ENCODE peak calls at places on chromosomes 16 and 17, in six cellular contexts. O is PC-9, G is fibroblast of lung, L is GM23338, U is endothelial cell of umbilical vein, A is K562. B is an unnamed sample.

GRCh38 chr16:28218109-28218508 is 6.3 kb upstream of the XPO6 start:
- DNase-seq in L (peak; percentile 78), O (peak; percentile 12), U (peak; percentile 52), A (peak; percentile 31), G (peak; percentile 54), B (peak; percentile 80)

GRCh38 chr17:78058001-78058400 is 70.6 kb downstream of the TMC6 start:
- DNase-seq in U (no peak), G (no peak), O (no peak), L (no peak), A (no peak), B (no peak)

GRCh38 chr16:67235816-67236547 is 9.1 kb downstream of the TMEM208 start:
- DNase-seq in A (no peak), O (no peak), L (no peak), G (no peak), U (no peak), B (peak; percentile 80)

GRCh38 chr17:44961921-44962350 is 6.2 kb downstream of the C1QL1 start:
- DNase-seq in L (peak; percentile 73), U (no peak), A (no peak), G (peak; percentile 30), O (no peak), B (no peak)

GRCh38 chr16:15777533-15778203 is 79.2 kb downstream of the MYH11 start:
- DNase-seq in L (peak; percentile 82), A (peak; percentile 65), U (peak; percentile 54), O (peak; percentile 53), G (peak; percentile 64), B (peak; percentile 29)

GRCh38 chr16:10153993-10154788 is 28.0 kb downstream of the GRIN2A start:
- DNase-seq in G (no peak), A (no peak), O (no peak), L (no peak), U (no peak), B (no peak)

GRCh38 chr17:44780161-44780560 is 21.4 kb downstream of the ADAM11 start:
- DNase-seq in L (no peak), G (no peak), O (no peak), U (no peak), A (no peak), B (no peak)

GRCh38 chr17:27907976-27908558 is 14.9 kb upstream of the LYRM9 start:
- DNase-seq in U (no peak), O (no peak), G (no peak), A (no peak), L (no peak), B (no peak)

GRCh38 chr17:8918811-8919210 is 46.7 kb downstream of the PIK3R5 start:
- DNase-seq in G (peak; percentile 8), U (no peak), O (no peak), A (no peak), L (no peak), B (no peak)

GRCh38 chr17:57236686-57237299 is 19.5 kb upstream of the MSI2 start:
- DNase-seq in A (no peak), L (no peak), U (no peak), O (no peak), G (no peak), B (no peak)

GRCh38 chr16:26889751-26890150 is 177.0 kb upstream of the C16orf82 start:
- DNase-seq in A (no peak), U (no peak), L (no peak), G (no peak), O (no peak), B (peak; percentile 69)

GRCh38 chr17:146983-147761 is 9.8 kb downstream of the SCGB1C2 start:
- DNase-seq in O (no peak), A (no peak), U (no peak), L (no peak), G (no peak), B (no peak)

GRCh38 chr16:68643847-68644246 is 1.3 kb upstream of the CDH3 start:
- DNase-seq in O (no peak), L (no peak), G (no peak), A (no peak), U (no peak), B (no peak)

DNA sequence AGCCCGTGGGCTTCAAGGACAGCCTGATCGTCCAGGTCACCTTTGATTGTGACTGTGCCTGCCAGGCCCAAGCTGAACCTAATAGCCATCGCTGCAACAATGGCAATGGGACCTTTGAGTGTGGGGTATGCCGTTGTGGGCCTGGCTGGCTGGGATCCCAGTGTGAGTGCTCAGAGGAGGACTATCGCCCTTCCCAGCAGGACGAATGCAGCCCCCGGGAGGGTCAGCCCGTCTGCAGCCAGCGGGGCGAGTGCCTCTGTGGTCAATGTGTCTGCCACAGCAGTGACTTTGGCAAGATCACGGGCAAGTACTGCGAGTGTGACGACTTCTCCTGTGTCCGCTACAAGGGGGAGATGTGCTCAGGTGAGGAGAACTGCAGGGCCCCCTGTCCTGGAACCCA is 31.5 kb upstream of the EFCAB13 start:
- DNase-seq in L (no peak), O (no peak), G (no peak), U (no peak), A (no peak), B (no peak)
- TF ChIP-seq EZH2 in L (no peak), O (no peak), G (no peak), U (no peak), A (no peak), B (no peak)

GRCh38 chr17:63395075-63395815 is 50.9 kb downstream of the CYB561 start:
- DNase-seq in U (no peak), L (no peak), O (no peak), G (peak; percentile 88), A (no peak), B (no peak)

GRCh38 chr17:63402808-63403207 is 43.3 kb downstream of the CYB561 start:
- DNase-seq in A (no peak), G (peak; percentile 87), U (no peak), O (no peak), L (no peak), B (no peak)

GRCh38 chr17:63398680-63399079 is 47.4 kb downstream of the CYB561 start:
- DNase-seq in L (no peak), G (no peak), A (no peak), O (no peak), U (peak; percentile 21), B (no peak)

GRCh38 chr17:63399856-63400255 is 46.2 kb downstream of the CYB561 start:
- DNase-seq in A (no peak), U (no peak), L (no peak), O (no peak), G (peak; percentile 93), B (peak; percentile 28)

DNA sequence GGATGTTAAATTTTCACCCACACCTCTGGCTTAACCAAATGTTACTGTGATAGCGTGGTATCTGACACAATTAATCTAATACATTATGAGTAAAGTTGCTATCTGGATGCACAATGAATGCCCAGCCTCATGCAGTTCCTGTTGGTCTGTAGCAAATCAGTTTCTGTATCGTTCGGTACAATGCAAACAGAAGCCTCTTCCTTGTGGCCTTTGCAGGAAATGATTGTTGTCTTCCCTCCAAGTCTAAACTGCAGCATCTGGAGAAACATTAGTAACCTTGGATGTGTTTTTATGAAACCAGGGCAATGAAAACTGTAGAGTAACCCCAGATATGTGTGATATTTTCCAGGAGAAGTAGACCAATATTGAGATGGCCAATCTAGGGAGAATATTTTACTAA is 46.8 kb downstream of the CYB561 start:
- DNase-seq in U (peak; percentile 70), L (no peak), G (peak; percentile 70), A (no peak), O (no peak), B (no peak)
- H3K27ac ChIP-seq in U (no peak overlapping the region), L (no peak overlapping the region), G (peak overlapping the region; percentile 42), A (no peak overlapping the region), O (no peak overlapping the region), B (no peak overlapping the region)

GRCh38 chr16:47037396-47037745 is 63.9 kb upstream of the DNAJA2 start:
- DNase-seq in L (peak; percentile 47), U (no peak), A (peak; percentile 53), G (no peak), O (no peak), B (peak; percentile 30)

GRCh38 chr16:47036201-47036600 is 62.7 kb upstream of the DNAJA2 start:
- DNase-seq in U (no peak), L (no peak), O (no peak), G (no peak), A (no peak), B (no peak)

GRCh38 chr16:47034455-47034854 is 61.0 kb upstream of the DNAJA2 start:
- DNase-seq in U (no peak), A (no peak), O (no peak), L (no peak), G (no peak), B (no peak)

GRCh38 chr16:47035436-47035835 is 62.0 kb upstream of the DNAJA2 start:
- DNase-seq in U (no peak), L (no peak), O (no peak), G (no peak), A (no peak), B (no peak)

GRCh38 chr16:47037746-47038458 is 64.4 kb upstream of the DNAJA2 start:
- DNase-seq in G (peak; percentile 68), O (peak; percentile 89), U (peak; percentile 76), A (peak; percentile 96), L (peak; percentile 88), B (peak; percentile 88)
- TF ChIP-seq EZH2 in G (no peak), O (no peak), U (no peak), A (no peak), L (no peak), B (no peak)

GRCh38 chr16:56284521-56284920 is 93.2 kb downstream of the GNAO1 start:
- DNase-seq in A (no peak), L (no peak), U (no peak), G (no peak), O (peak; percentile 40), B (no peak)
- H3K27ac ChIP-seq in A (no peak overlapping the region), L (no peak overlapping the region), U (no peak overlapping the region), G (no peak overlapping the region), O (no peak overlapping the region), B (no peak overlapping the region)

GRCh38 chr17:21113706-21114105 is 13.1 kb upstream of the DHRS7B start:
- DNase-seq in O (no peak), U (no peak), A (no peak), L (no peak), G (no peak), B (no peak)

GRCh38 chr17:21119945-21120249 is 6.9 kb upstream of the DHRS7B start:
- DNase-seq in G (no peak), L (no peak), O (no peak), U (no peak), A (no peak), B (no peak)

GRCh38 chr17:21124096-21124495 is 2.7 kb upstream of the DHRS7B start:
- DNase-seq in G (no peak), O (peak; percentile 11), L (peak; percentile 43), A (no peak), U (no peak), B (no peak)

GRCh38 chr17:21119247-21119944 is 7.4 kb upstream of the DHRS7B start:
- DNase-seq in U (peak; percentile 61), A (peak; percentile 63), O (peak; percentile 64), L (peak; percentile 90), G (peak; percentile 66), B (peak; percentile 69)
- TF ChIP-seq EZH2 in U (no peak), A (no peak), O (no peak), L (no peak), G (no peak), B (no peak)